ENCODE peak calls at places on chromosomes 6 and 20, in eight cellular contexts. One of them, this sample, is unnamed.

GRCh38 chr6:108492131-108492766 is 68.5 kb upstream of the FOXO3 start:
- DNase-seq in mucosa of descending colon: no peak
- DNase-seq in CD8-positive, alpha-beta T cell: no peak
- DNase-seq in astrocyte: peak; percentile 36
- DNase-seq in transverse colon: no peak
- DNase-seq in fibroblast of lung: peak; percentile 54
- DNase-seq in IMR-90: peak; percentile 54
- DNase-seq in PC-3: peak; percentile 57
- DNase-seq in this sample: peak; percentile 35

GRCh38 chr6:87366899-87367298 is 22.3 kb downstream of the C6orf163 start:
- DNase-seq in transverse colon: no peak
- DNase-seq in fibroblast of lung: no peak
- DNase-seq in IMR-90: no peak
- DNase-seq in mucosa of descending colon: no peak
- DNase-seq in CD8-positive, alpha-beta T cell: no peak
- DNase-seq in PC-3: no peak
- DNase-seq in astrocyte: no peak
- DNase-seq in this sample: no peak

GRCh38 chr20:19993937-19994667 is 23.1 kb upstream of the NAA20 start:
- DNase-seq in IMR-90: peak; percentile 76
- DNase-seq in transverse colon: no peak
- DNase-seq in astrocyte: peak; percentile 63
- DNase-seq in CD8-positive, alpha-beta T cell: no peak
- DNase-seq in mucosa of descending colon: no peak
- DNase-seq in fibroblast of lung: peak; percentile 72
- DNase-seq in PC-3: peak; percentile 94
- DNase-seq in this sample: no peak

GRCh38 chr6:110878751-110879539 is 4.4 kb downstream of the AMD1 start:
- DNase-seq in astrocyte: no peak
- DNase-seq in fibroblast of lung: no peak
- DNase-seq in CD8-positive, alpha-beta T cell: peak; percentile 36
- DNase-seq in IMR-90: peak; percentile 59
- DNase-seq in PC-3: peak; percentile 32
- DNase-seq in mucosa of descending colon: no peak
- DNase-seq in transverse colon: peak; percentile 23
- DNase-seq in this sample: no peak

GRCh38 chr20:45347936-45348809 is at the start of gene SDC4:
- DNase-seq in CD8-positive, alpha-beta T cell: peak; percentile 41
- DNase-seq in PC-3: peak; percentile 71
- DNase-seq in fibroblast of lung: peak; percentile 62
- DNase-seq in mucosa of descending colon: peak; percentile 84
- DNase-seq in IMR-90: peak; percentile 63
- DNase-seq in astrocyte: peak; percentile 40
- DNase-seq in transverse colon: peak; percentile 78
- DNase-seq in this sample: peak; percentile 83

GRCh38 chr6:111088668-111089003 is 1.3 kb downstream of the SLC16A10 start:
- DNase-seq in fibroblast of lung: no peak
- DNase-seq in mucosa of descending colon: no peak
- DNase-seq in IMR-90: no peak
- DNase-seq in transverse colon: no peak
- DNase-seq in CD8-positive, alpha-beta T cell: no peak
- DNase-seq in PC-3: no peak
- DNase-seq in astrocyte: no peak
- DNase-seq in this sample: no peak

GRCh38 chr20:19992996-19993908 is 23.9 kb upstream of the NAA20 start:
- DNase-seq in fibroblast of lung: peak; percentile 95
- DNase-seq in CD8-positive, alpha-beta T cell: no peak
- DNase-seq in transverse colon: no peak
- DNase-seq in PC-3: peak; percentile 91
- DNase-seq in IMR-90: peak; percentile 91
- DNase-seq in astrocyte: peak; percentile 93
- DNase-seq in mucosa of descending colon: no peak
- DNase-seq in this sample: peak; percentile 90

GRCh38 chr20:44609511-44610312 is 27.3 kb downstream of the PKIG start:
- DNase-seq in transverse colon: peak; percentile 93
- DNase-seq in fibroblast of lung: peak; percentile 73
- DNase-seq in PC-3: peak; percentile 94
- DNase-seq in CD8-positive, alpha-beta T cell: peak; percentile 82
- DNase-seq in astrocyte: peak; percentile 65
- DNase-seq in mucosa of descending colon: peak; percentile 93
- DNase-seq in IMR-90: peak; percentile 78
- DNase-seq in this sample: peak; percentile 99

GRCh38 chr20:46905364-46906125 is 10.9 kb downstream of the EYA2 start:
- DNase-seq in IMR-90: no peak
- DNase-seq in astrocyte: no peak
- DNase-seq in PC-3: peak; percentile 22
- DNase-seq in CD8-positive, alpha-beta T cell: no peak
- DNase-seq in transverse colon: no peak
- DNase-seq in mucosa of descending colon: no peak
- DNase-seq in fibroblast of lung: no peak
- DNase-seq in this sample: no peak

GRCh38 chr20:39605908-39606307 is 643.8 kb downstream of the DHX35 start:
- DNase-seq in PC-3: no peak
- DNase-seq in fibroblast of lung: no peak
- DNase-seq in CD8-positive, alpha-beta T cell: no peak
- DNase-seq in transverse colon: no peak
- DNase-seq in astrocyte: no peak
- DNase-seq in mucosa of descending colon: no peak
- DNase-seq in IMR-90: no peak
- DNase-seq in this sample: no peak

GRCh38 chr6:121482004-121482693 is 46.7 kb downstream of the GJA1 start:
- DNase-seq in IMR-90: peak; percentile 87
- DNase-seq in CD8-positive, alpha-beta T cell: no peak
- DNase-seq in fibroblast of lung: peak; percentile 91
- DNase-seq in astrocyte: peak; percentile 87
- DNase-seq in PC-3: peak; percentile 80
- DNase-seq in mucosa of descending colon: no peak
- DNase-seq in transverse colon: no peak
- DNase-seq in this sample: no peak

GRCh38 chr6:45328523-45328922 is 393 bp downstream of the RUNX2 start:
- DNase-seq in CD8-positive, alpha-beta T cell: no peak
- DNase-seq in PC-3: no peak
- DNase-seq in IMR-90: no peak
- DNase-seq in fibroblast of lung: no peak
- DNase-seq in astrocyte: peak; percentile 3
- DNase-seq in mucosa of descending colon: no peak
- DNase-seq in transverse colon: no peak
- DNase-seq in this sample: no peak

GRCh38 chr6:46042355-46042999 is 26.8 kb upstream of the CLIC5 start:
- DNase-seq in transverse colon: peak; percentile 30
- DNase-seq in CD8-positive, alpha-beta T cell: no peak
- DNase-seq in fibroblast of lung: peak; percentile 34
- DNase-seq in mucosa of descending colon: no peak
- DNase-seq in IMR-90: peak; percentile 11
- DNase-seq in PC-3: peak; percentile 59
- DNase-seq in astrocyte: peak; percentile 24
- DNase-seq in this sample: peak; percentile 44

GRCh38 chr6:13586936-13587542 is 12.6 kb downstream of the SIRT5 start:
- DNase-seq in transverse colon: no peak
- DNase-seq in mucosa of descending colon: no peak
- DNase-seq in IMR-90: peak; percentile 55
- DNase-seq in PC-3: no peak
- DNase-seq in astrocyte: peak; percentile 30
- DNase-seq in fibroblast of lung: peak; percentile 59
- DNase-seq in CD8-positive, alpha-beta T cell: no peak
- DNase-seq in this sample: no peak

GRCh38 chr6:109760208-109760607 is 69.1 kb downstream of the FIG4 start:
- DNase-seq in CD8-positive, alpha-beta T cell: no peak
- DNase-seq in mucosa of descending colon: no peak
- DNase-seq in astrocyte: no peak
- DNase-seq in PC-3: peak; percentile 75
- DNase-seq in fibroblast of lung: peak; percentile 22
- DNase-seq in transverse colon: no peak
- DNase-seq in IMR-90: peak; percentile 33
- DNase-seq in this sample: no peak

GRCh38 chr6:126548301-126548700 is 208.4 kb downstream of the CENPW start:
- DNase-seq in PC-3: no peak
- DNase-seq in astrocyte: no peak
- DNase-seq in transverse colon: no peak
- DNase-seq in CD8-positive, alpha-beta T cell: no peak
- DNase-seq in mucosa of descending colon: no peak
- DNase-seq in fibroblast of lung: no peak
- DNase-seq in IMR-90: no peak
- DNase-seq in this sample: no peak

GRCh38 chr6:126550323-126550722 is 210.4 kb downstream of the CENPW start:
- DNase-seq in mucosa of descending colon: no peak
- DNase-seq in IMR-90: no peak
- DNase-seq in transverse colon: no peak
- DNase-seq in fibroblast of lung: no peak
- DNase-seq in CD8-positive, alpha-beta T cell: no peak
- DNase-seq in astrocyte: no peak
- DNase-seq in PC-3: no peak
- DNase-seq in this sample: peak; percentile 34

DNA sequence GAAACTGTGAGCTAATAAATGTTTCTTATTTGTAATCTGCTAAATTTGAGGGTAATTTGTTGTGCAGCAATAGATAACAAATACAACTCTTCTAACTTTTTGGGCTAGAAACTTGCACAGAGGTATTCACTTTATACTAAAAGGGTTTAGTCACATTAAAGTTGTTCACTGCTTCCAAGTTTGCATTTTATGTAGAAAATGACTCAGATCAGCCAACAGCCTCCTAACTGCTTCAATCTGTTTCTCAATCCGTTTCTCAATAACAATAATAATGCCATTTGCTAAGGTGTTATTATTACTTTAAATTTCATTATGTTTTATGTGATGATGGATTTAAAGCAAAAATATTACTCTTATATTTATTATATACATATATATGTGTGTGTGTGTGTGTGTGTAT is 213.9 kb downstream of the CENPW start:
- DNase-seq in PC-3: no peak
- DNase-seq in transverse colon: no peak
- DNase-seq in astrocyte: no peak
- DNase-seq in mucosa of descending colon: no peak
- DNase-seq in fibroblast of lung: no peak
- DNase-seq in IMR-90: no peak
- DNase-seq in CD8-positive, alpha-beta T cell: no peak
- DNase-seq in this sample: no peak
- H3K4me1 ChIP-seq in PC-3: no peaks in the 10 kb centered on the region
- H3K4me1 ChIP-seq in transverse colon: no peaks in the 10 kb centered on the region
- H3K4me1 ChIP-seq in astrocyte: no peaks in the 10 kb centered on the region
- H3K4me1 ChIP-seq in mucosa of descending colon: no peaks in the 10 kb centered on the region
- H3K4me1 ChIP-seq in fibroblast of lung: no peaks in the 10 kb centered on the region
- H3K4me1 ChIP-seq in IMR-90: no peaks in the 10 kb centered on the region
- H3K4me1 ChIP-seq in CD8-positive, alpha-beta T cell: no peaks in the 10 kb centered on the region
- H3K4me1 ChIP-seq in this sample: no peaks in the 10 kb centered on the region

GRCh38 chr20:3101251-3101650 is 16.7 kb upstream of the AVP start:
- DNase-seq in IMR-90: no peak
- DNase-seq in astrocyte: no peak
- DNase-seq in fibroblast of lung: no peak
- DNase-seq in PC-3: no peak
- DNase-seq in CD8-positive, alpha-beta T cell: no peak
- DNase-seq in transverse colon: no peak
- DNase-seq in mucosa of descending colon: no peak
- DNase-seq in this sample: no peak

GRCh38 chr20:3101737-3102574 is 17.4 kb upstream of the AVP start:
- DNase-seq in PC-3: no peak
- DNase-seq in mucosa of descending colon: no peak
- DNase-seq in CD8-positive, alpha-beta T cell: peak; percentile 71
- DNase-seq in transverse colon: peak; percentile 33
- DNase-seq in astrocyte: no peak
- DNase-seq in IMR-90: no peak
- DNase-seq in fibroblast of lung: no peak
- DNase-seq in this sample: no peak

GRCh38 chr20:3100480-3100879 is 16.0 kb upstream of the AVP start:
- DNase-seq in astrocyte: no peak
- DNase-seq in transverse colon: no peak
- DNase-seq in mucosa of descending colon: no peak
- DNase-seq in IMR-90: no peak
- DNase-seq in CD8-positive, alpha-beta T cell: no peak
- DNase-seq in PC-3: no peak
- DNase-seq in fibroblast of lung: no peak
- DNase-seq in this sample: no peak

GRCh38 chr20:3103369-3104032 is 19.0 kb upstream of the AVP start:
- DNase-seq in fibroblast of lung: no peak
- DNase-seq in CD8-positive, alpha-beta T cell: no peak
- DNase-seq in astrocyte: no peak
- DNase-seq in PC-3: no peak
- DNase-seq in mucosa of descending colon: no peak
- DNase-seq in transverse colon: no peak
- DNase-seq in IMR-90: no peak
- DNase-seq in this sample: peak; percentile 30

GRCh38 chr20:3102575-3103368 is 18.2 kb upstream of the AVP start:
- DNase-seq in transverse colon: no peak
- DNase-seq in PC-3: no peak
- DNase-seq in mucosa of descending colon: no peak
- DNase-seq in CD8-positive, alpha-beta T cell: no peak
- DNase-seq in IMR-90: no peak
- DNase-seq in fibroblast of lung: no peak
- DNase-seq in astrocyte: no peak
- DNase-seq in this sample: no peak
- H3K4me3 ChIP-seq in transverse colon: no peak overlapping the region
- H3K4me3 ChIP-seq in PC-3: no peak overlapping the region
- H3K4me3 ChIP-seq in mucosa of descending colon: no peak overlapping the region
- H3K4me3 ChIP-seq in CD8-positive, alpha-beta T cell: no peak overlapping the region
- H3K4me3 ChIP-seq in IMR-90: no peak overlapping the region
- H3K4me3 ChIP-seq in fibroblast of lung: no peak overlapping the region
- H3K4me3 ChIP-seq in astrocyte: no peak overlapping the region
- H3K4me3 ChIP-seq in this sample: no peak overlapping the region

DNA sequence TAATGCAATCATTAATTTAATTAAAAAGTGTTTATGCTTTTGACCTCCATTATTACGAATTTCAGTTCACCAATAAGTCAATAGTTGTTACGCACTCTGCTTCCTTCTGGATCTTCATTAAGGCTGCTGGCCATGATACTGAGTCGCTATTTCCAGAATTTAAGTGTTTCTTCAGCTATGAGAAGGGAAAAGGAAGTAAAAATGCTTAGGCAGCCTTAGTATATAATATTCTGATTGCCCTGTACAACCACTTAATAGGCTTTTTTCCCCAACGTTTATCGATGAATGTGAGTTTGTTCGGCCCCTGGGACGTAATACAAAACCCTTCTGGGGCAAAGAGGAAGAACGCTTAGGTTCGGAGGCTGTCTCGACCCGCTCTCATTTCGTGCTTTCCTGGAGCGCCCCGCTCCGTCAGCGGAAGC is 644 bp downstream of the OARD1 start:
- DNase-seq in PC-3: peak; percentile 82
- DNase-seq in mucosa of descending colon: peak; percentile 85
- DNase-seq in transverse colon: peak; percentile 86
- DNase-seq in CD8-positive, alpha-beta T cell: no peak
- DNase-seq in fibroblast of lung: no peak
- DNase-seq in astrocyte: no peak
- DNase-seq in IMR-90: peak; percentile 76
- DNase-seq in this sample: no peak
- TF ChIP-seq CTCF in PC-3: no peak
- TF ChIP-seq CTCF in mucosa of descending colon: no peak
- TF ChIP-seq CTCF in transverse colon: no peak
- TF ChIP-seq CTCF in CD8-positive, alpha-beta T cell: no peak
- TF ChIP-seq CTCF in fibroblast of lung: no peak
- TF ChIP-seq CTCF in astrocyte: no peak
- TF ChIP-seq CTCF in IMR-90: peak; percentile 14
- TF ChIP-seq CTCF in this sample: no peak

DNA sequence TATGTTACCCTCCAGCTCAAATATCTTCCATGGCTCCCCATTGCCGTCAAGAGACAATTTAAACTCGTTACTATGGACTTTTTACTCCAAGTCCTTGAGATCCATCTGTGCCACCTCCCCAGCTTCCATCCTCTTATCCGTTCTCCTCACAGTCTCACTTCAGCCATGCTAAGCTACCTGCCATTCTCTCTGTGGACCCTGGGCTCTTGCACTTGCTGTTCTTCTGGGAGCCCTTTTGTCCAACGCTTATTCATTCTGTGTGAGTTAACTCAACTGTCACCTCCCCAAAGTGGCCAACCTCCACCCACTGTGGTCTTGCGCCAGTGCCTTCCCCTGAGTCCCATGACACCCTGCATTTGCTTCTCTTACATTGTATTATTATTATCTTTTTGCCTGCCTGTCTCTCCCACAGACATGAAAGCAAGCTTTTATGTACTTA is 132.4 kb downstream of the BCAS1 start:
- DNase-seq in astrocyte: no peak
- DNase-seq in PC-3: no peak
- DNase-seq in transverse colon: no peak
- DNase-seq in fibroblast of lung: no peak
- DNase-seq in CD8-positive, alpha-beta T cell: no peak
- DNase-seq in mucosa of descending colon: no peak
- DNase-seq in IMR-90: no peak
- DNase-seq in this sample: peak; percentile 31
- H3K4me1 ChIP-seq in astrocyte: peaks cover 39% of the 10 kb centered on the region
- H3K4me1 ChIP-seq in PC-3: peaks cover 43% of the 10 kb centered on the region
- H3K4me1 ChIP-seq in transverse colon: peaks cover 29% of the 10 kb centered on the region
- H3K4me1 ChIP-seq in fibroblast of lung: peaks cover 12% of the 10 kb centered on the region
- H3K4me1 ChIP-seq in CD8-positive, alpha-beta T cell: peaks cover 40% of the 10 kb centered on the region
- H3K4me1 ChIP-seq in mucosa of descending colon: peaks cover 28% of the 10 kb centered on the region
- H3K4me1 ChIP-seq in IMR-90: peaks cover 16% of the 10 kb centered on the region
- H3K4me1 ChIP-seq in this sample: peaks cover 30% of the 10 kb centered on the region